ENCODE peak calls at places on chromosomes 3 and 15, in six cellular contexts. Z is naive thymus-derived CD8-positive, alpha-beta T cell; C is occipital lobe; B is NCI-H1105 treated with DMSO at 0.1 percent for 48 hours; K is fibroblast of the aortic adventitia; H is aorta. T is an unnamed sample.

GRCh38 chr3:3259181-3259580 is 79.7 kb upstream of the CRBN start:
- DNase-seq in Z (no peak), C (no peak), B (no peak), K (no peak), H (no peak), T (no peak)

GRCh38 chr15:72472907-72473669 is 1.0 kb upstream of the ARIH1 start:
- DNase-seq in Z (no peak), C (no peak), B (no peak), K (peak; percentile 57), H (no peak), T (no peak)

GRCh38 chr3:24485511-24485910 is 9.1 kb downstream of the THRB start:
- DNase-seq in Z (no peak), C (no peak), B (no peak), K (no peak), H (no peak), T (no peak)

GRCh38 chr15:40911139-40911538 is 16.9 kb downstream of the VPS18 start:
- DNase-seq in Z (peak; percentile 41), C (no peak), B (no peak), K (no peak), H (no peak), T (no peak)

GRCh38 chr3:22236490-22237271 is 485.7 kb upstream of the ZNF385D start:
- DNase-seq in Z (no peak), C (no peak), B (no peak), K (no peak), H (no peak), T (no peak)

GRCh38 chr15:39595621-39596221 is 14.8 kb downstream of the THBS1 start:
- DNase-seq in Z (no peak), C (no peak), B (no peak), K (peak; percentile 25), H (no peak), T (no peak)

GRCh38 chr15:51227967-51228783 is 110.2 kb downstream of the CYP19A1 start:
- DNase-seq in Z (no peak), C (no peak), B (no peak), K (peak; percentile 87), H (peak; percentile 81), T (no peak)

GRCh38 chr3:134681527-134681910 is 30.7 kb upstream of the KY start:
- DNase-seq in Z (no peak), C (peak; percentile 17), B (no peak), K (no peak), H (no peak), T (no peak)

GRCh38 chr3:161893972-161894371 is 397.4 kb downstream of the OTOL1 start:
- DNase-seq in Z (no peak), C (no peak), B (no peak), K (peak; percentile 92), H (no peak), T (no peak)

GRCh38 chr3:117255736-117256135 is 546.2 kb downstream of the TUSC7 start:
- DNase-seq in Z (no peak), C (no peak), B (no peak), K (no peak), H (no peak), T (no peak)

GRCh38 chr3:159751141-159751540 is 237.5 kb upstream of the IL12A start:
- DNase-seq in Z (no peak), C (no peak), B (no peak), K (peak; percentile 31), H (no peak), T (no peak)

GRCh38 chr3:158808697-158809096 is 6.8 kb downstream of the MFSD1 start:
- DNase-seq in Z (no peak), C (no peak), B (no peak), K (peak; percentile 18), H (no peak), T (no peak)

GRCh38 chr3:18572809-18573208 is 147.7 kb upstream of the SATB1 start:
- DNase-seq in Z (no peak), C (no peak), B (peak; percentile 44), K (no peak), H (no peak), T (no peak)

GRCh38 chr15:86906406-86906805 is 826.7 kb downstream of the AGBL1 start:
- DNase-seq in Z (no peak), C (no peak), B (no peak), K (no peak), H (no peak), T (no peak)

GRCh38 chr3:21665444-21665843 is 85.6 kb downstream of the ZNF385D start:
- DNase-seq in Z (no peak), C (no peak), B (no peak), K (no peak), H (no peak), T (no peak)

GRCh38 chr15:42547926-42548257 is 701 bp downstream of the LRRC57 start:
- DNase-seq in Z (no peak), C (no peak), B (no peak), K (peak; percentile 54), H (no peak), T (no peak)

GRCh38 chr15:67505675-67506572 is 15.0 kb upstream of the C15orf61 start:
- DNase-seq in Z (no peak), C (no peak), B (no peak), K (no peak), H (no peak), T (no peak)

GRCh38 chr15:71538181-71538580 is 272.2 kb upstream of the NR2E3 start:
- DNase-seq in Z (no peak), C (no peak), B (no peak), K (no peak), H (no peak), T (no peak)

GRCh38 chr3:117524890-117525289 is 815.3 kb downstream of the TUSC7 start:
- DNase-seq in Z (no peak), C (no peak), B (no peak), K (peak; percentile 71), H (no peak), T (no peak)

GRCh38 chr3:44883999-44884431 is 9.6 kb downstream of the TGM4 start:
- DNase-seq in Z (no peak), C (no peak), B (no peak), K (peak; percentile 98), H (no peak), T (no peak)

GRCh38 chr3:43919067-43919466 is 228.3 kb downstream of the ABHD5 start:
- DNase-seq in Z (no peak), C (no peak), B (no peak), K (no peak), H (no peak), T (no peak)

GRCh38 chr3:58986654-58987053 is 63.2 kb downstream of the CFAP20DC start:
- DNase-seq in Z (no peak), C (no peak), B (no peak), K (no peak), H (no peak), T (no peak)

GRCh38 chr3:194064380-194065118 is 71.4 kb upstream of the HES1 start:
- DNase-seq in Z (no peak), C (no peak), B (no peak), K (no peak), H (no peak), T (no peak)

GRCh38 chr15:101276501-101277037 is 716 bp downstream of the SELENOS start:
- DNase-seq in Z (no peak), C (no peak), B (peak; percentile 34), K (peak; percentile 51), H (no peak), T (no peak)

GRCh38 chr15:49066374-49066773 is 20.1 kb upstream of the SECISBP2L start:
- DNase-seq in Z (no peak), C (no peak), B (no peak), K (no peak), H (no peak), T (no peak)

GRCh38 chr3:39130026-39130425 is 22.5 kb downstream of the TTC21A start:
- DNase-seq in Z (no peak), C (no peak), B (no peak), K (no peak), H (no peak), T (no peak)

GRCh38 chr3:56351496-56351895 is 116.8 kb downstream of the ERC2 start:
- DNase-seq in Z (no peak), C (peak; percentile 54), B (no peak), K (no peak), H (no peak), T (no peak)

GRCh38 chr15:53251998-53252397 is 461.9 kb upstream of the ONECUT1 start:
- DNase-seq in Z (no peak), C (no peak), B (peak; percentile 44), K (no peak), H (no peak), T (no peak)

GRCh38 chr15:28112962-28113361 is 13.8 kb upstream of the OCA2 start:
- DNase-seq in Z (no peak), C (no peak), B (no peak), K (no peak), H (no peak), T (no peak)

GRCh38 chr3:133886031-133886722 is 9.5 kb downstream of the RAB6B start:
- DNase-seq in Z (no peak), C (no peak), B (no peak), K (no peak), H (peak; percentile 19), T (no peak)

GRCh38 chr15:84599906-84600305 is 903 bp upstream of the ZSCAN2 start:
- DNase-seq in Z (no peak), C (no peak), B (no peak), K (no peak), H (no peak), T (no peak)

T was measured in NCI-H2171.